ENCODE peak calls at places on chromosomes 7 and 10, in five cellular contexts. C is upper lobe of right lung, V is heart left ventricle, F is uterus, S is lower leg skin. D is an unnamed sample.

GRCh38 chr10:127041561-127041960 is 136.3 kb downstream of the DOCK1 start:
- DNase-seq in C (no peak), V (no peak), F (no peak), S (peak; percentile 14), D (peak; percentile 93)

GRCh38 chr7:135670179-135670578 is 7.9 kb downstream of the STMP1 start:
- DNase-seq in C (no peak), V (no peak), F (no peak), S (no peak), D (peak; percentile 84)

GRCh38 chr10:129769381-129770116 is 194.5 kb downstream of the EBF3 start:
- DNase-seq in C (no peak), V (no peak), F (peak; percentile 7), S (peak; percentile 32), D (no peak)

GRCh38 chr10:11724938-11725776 is 17.0 kb upstream of the ECHDC3 start:
- DNase-seq in C (no peak), V (no peak), F (no peak), S (no peak), D (peak; percentile 85)

GRCh38 chr10:54880943-54881342 is 79.9 kb upstream of the PCDH15 start:
- DNase-seq in C (no peak), V (no peak), F (no peak), S (no peak), D (no peak)

GRCh38 chr7:42858570-42858969 is 53.3 kb downstream of the C7orf25 start:
- DNase-seq in C (no peak), V (no peak), F (no peak), S (no peak), D (peak; percentile 14)

GRCh38 chr10:131093795-131094366 is 217.6 kb downstream of the TCERG1L start:
- DNase-seq in C (no peak), V (no peak), F (no peak), S (no peak), D (no peak)

GRCh38 chr7:24572421-24573007 is 738 bp upstream of the PALS2 start:
- DNase-seq in C (peak; percentile 63), V (peak; percentile 58), F (peak; percentile 41), S (peak; percentile 85), D (peak; percentile 52)

GRCh38 chr10:13613519-13613918 is 26.8 kb downstream of the PRPF18 start:
- DNase-seq in C (no peak), V (no peak), F (no peak), S (no peak), D (peak; percentile 74)

GRCh38 chr10:103609231-103610082 is 116.0 kb downstream of the NEURL1 start:
- DNase-seq in C (no peak), V (peak; percentile 24), F (no peak), S (no peak), D (no peak)

GRCh38 chr7:97011536-97012292 is 6.4 kb downstream of the DLX6 start:
- DNase-seq in C (no peak), V (no peak), F (no peak), S (no peak), D (no peak)

GRCh38 chr10:106910666-106911065 is 253.8 kb downstream of the SORCS1 start:
- DNase-seq in C (no peak), V (no peak), F (no peak), S (no peak), D (no peak)

GRCh38 chr10:121698336-121698735 is 100.1 kb upstream of the FGFR2 start:
- DNase-seq in C (no peak), V (no peak), F (no peak), S (no peak), D (no peak)

GRCh38 chr7:144454256-144455039 is 51.0 kb upstream of the NOBOX start:
- DNase-seq in C (no peak), V (no peak), F (no peak), S (no peak), D (peak; percentile 2)

GRCh38 chr7:137953043-137953691 is 48.7 kb downstream of the CREB3L2 start:
- DNase-seq in C (no peak), V (no peak), F (no peak), S (no peak), D (no peak)

GRCh38 chr10:84114088-84114667 is 25.1 kb upstream of the GHITM start:
- DNase-seq in C (no peak), V (no peak), F (no peak), S (no peak), D (no peak)
- TF ChIP-seq CTCF in C (peak; percentile 25), V (no peak), F (peak; percentile 10), S (no peak), D (no peak)

GRCh38 chr7:100964630-100965029 is 4.7 kb upstream of the MUC12 start:
- DNase-seq in C (no peak), V (no peak), F (no peak), S (no peak), D (no peak)

GRCh38 chr7:100965051-100965722 is 4.2 kb upstream of the MUC12 start:
- DNase-seq in C (no peak), V (no peak), F (no peak), S (no peak), D (no peak)

GRCh38 chr7:100967292-100967863 is 2.0 kb upstream of the MUC12 start:
- DNase-seq in C (no peak), V (peak; percentile 29), F (no peak), S (no peak), D (no peak)

GRCh38 chr7:100966542-100967291 is 2.6 kb upstream of the MUC12 start:
- DNase-seq in C (peak; percentile 68), V (peak; percentile 64), F (no peak), S (peak; percentile 87), D (no peak)

DNA sequence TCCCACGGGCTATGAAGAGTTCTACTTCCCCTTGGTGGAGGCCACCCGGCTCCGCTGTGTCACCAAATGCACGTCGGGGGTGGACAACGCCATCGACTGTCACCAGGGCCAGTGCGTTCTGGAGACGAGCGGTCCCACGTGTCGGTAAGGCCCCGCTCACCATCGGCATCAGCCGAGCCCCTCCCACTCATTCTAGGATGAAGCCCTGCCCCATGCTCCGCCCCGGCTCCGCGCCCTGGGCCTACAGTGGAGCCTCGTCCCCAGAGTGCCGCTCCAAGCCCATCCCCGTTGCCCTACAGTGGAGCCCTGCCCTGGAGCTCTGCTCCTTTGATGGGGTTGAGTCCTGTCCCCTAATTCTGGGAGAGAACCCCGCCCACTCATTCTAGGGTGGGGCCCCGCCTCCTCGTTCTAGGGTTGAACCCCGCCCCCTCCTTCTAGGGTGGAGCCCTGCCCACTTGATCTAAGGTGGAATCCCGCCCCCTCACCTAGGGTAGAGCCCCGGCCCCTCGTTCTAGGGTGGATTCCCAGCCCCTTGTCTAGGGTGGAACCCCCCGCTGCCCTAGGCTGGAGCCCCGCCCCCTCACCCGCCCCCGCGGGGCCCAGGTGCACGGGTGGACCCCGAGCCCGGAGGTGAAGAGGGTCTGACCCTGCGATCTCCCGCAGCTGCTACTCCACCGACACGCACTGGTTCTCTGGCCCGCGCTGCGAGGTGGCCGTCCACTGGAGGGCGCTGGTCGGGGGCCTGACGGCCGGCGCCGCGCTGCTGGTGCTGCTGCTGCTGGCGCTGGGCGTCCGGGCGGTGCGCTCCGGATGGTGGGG is 3.4 kb upstream of the MUC12 start:
- DNase-seq in C (peak; percentile 91), V (peak; percentile 84), F (peak; percentile 39), S (peak; percentile 93), D (peak; percentile 17)
- TF ChIP-seq CTCF in C (peak; percentile 67), V (peak; percentile 50), F (peak; percentile 57), S (no peak), D (peak; percentile 64)

DNA sequence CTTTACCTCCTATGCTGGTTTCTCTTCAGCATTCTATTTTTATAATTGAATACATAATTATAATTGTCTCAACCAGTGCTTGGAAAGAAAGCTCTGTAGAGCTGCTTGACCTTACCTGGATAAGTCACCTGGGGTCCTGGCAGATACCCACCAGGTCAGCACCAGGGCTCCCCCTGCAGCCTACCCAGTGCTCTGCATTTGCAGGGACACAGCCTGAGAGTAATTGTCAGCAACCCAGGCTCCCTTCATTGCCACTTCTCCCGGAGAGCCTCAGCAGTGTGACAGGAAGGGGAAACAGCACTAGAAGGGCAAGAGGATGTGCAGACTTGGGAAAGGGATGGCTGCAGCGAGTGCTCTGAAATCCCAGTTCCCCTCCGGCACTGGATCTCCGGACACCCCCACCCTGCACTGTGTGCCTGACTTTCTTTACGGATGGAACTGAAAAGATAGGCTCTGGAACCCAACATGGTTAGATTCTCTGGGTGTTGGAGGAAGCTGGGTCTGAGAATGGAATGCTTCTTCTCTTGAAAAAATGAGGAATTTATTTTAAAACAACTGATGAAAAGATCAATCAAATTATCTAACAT is 11.4 kb upstream of the PAX4 start:
- DNase-seq in C (no peak), V (no peak), F (no peak), S (no peak), D (no peak)
- TF ChIP-seq CTCF in C (peak; percentile 46), V (peak; percentile 26), F (no peak), S (no peak), D (peak; percentile 38)

GRCh38 chr10:111023060-111023459 is 53.8 kb upstream of the ADRA2A start:
- DNase-seq in C (no peak), V (no peak), F (no peak), S (no peak), D (no peak)
- TF ChIP-seq CTCF in C (no peak), V (no peak), F (no peak), S (no peak), D (no peak)